ENCODE peak calls at places on chromosomes 6 and 20, in ten cellular contexts. X, A, S, W, L, P, O, I, H and N are unnamed samples.
A peak's percentile ranks its signal among the peaks of the same experiment; 100 is the strongest.

GRCh38 chr20:20212675-20213096 is 155.2 kb upstream of the INSM1 start:
- DNase-seq in P (no peak), H (no peak), I (no peak), A (no peak), X (no peak), W (no peak), O (no peak), S (no peak), L (no peak), N (no peak)

GRCh38 chr6:167336818-167337217 is 11.9 kb downstream of the TTLL2 start:
- DNase-seq in L (no peak), S (no peak), P (no peak), O (no peak), I (peak; percentile 58), H (no peak), W (no peak), X (no peak), A (no peak), N (no peak)

GRCh38 chr6:122042380-122042779 is 357.1 kb upstream of the HSF2 start:
- DNase-seq in S (no peak), X (no peak), O (no peak), W (no peak), L (no peak), H (no peak), I (no peak), P (no peak), A (no peak), N (no peak)

GRCh38 chr6:111799576-111800467 is 73.4 kb downstream of the FYN start:
- DNase-seq in H (no peak), L (no peak), W (no peak), A (no peak), O (peak; percentile 20), I (no peak), X (no peak), S (no peak), P (no peak), N (no peak)

GRCh38 chr6:57434944-57435343 is 117.5 kb downstream of the PRIM2 start:
- DNase-seq in I (no peak), A (no peak), X (no peak), W (no peak), P (no peak), L (no peak), O (no peak), H (no peak), S (no peak), N (no peak)

GRCh38 chr6:32255212-32256153 is 31.6 kb upstream of the NOTCH4 start:
- DNase-seq in H (peak; percentile 70), P (peak; percentile 72), S (peak; percentile 90), A (peak; percentile 90), O (peak; percentile 77), W (peak; percentile 92), I (peak; percentile 97), L (no peak), X (no peak), N (peak; percentile 37)

GRCh38 chr6:166849762-166850181 is 106.6 kb downstream of the RNASET2 start:
- DNase-seq in X (no peak), S (peak; percentile 60), W (no peak), O (no peak), H (no peak), A (no peak), P (no peak), L (no peak), I (peak; percentile 22), N (no peak)

GRCh38 chr6:108029226-108029921 is 45.2 kb downstream of the OSTM1 start:
- DNase-seq in S (no peak), P (no peak), H (no peak), O (no peak), I (no peak), W (no peak), X (no peak), A (no peak), L (no peak), N (no peak)

GRCh38 chr20:34579936-34580587 is 21.5 kb downstream of the MAP1LC3A start:
- DNase-seq in H (no peak), A (no peak), L (peak; percentile 18), X (no peak), P (no peak), I (no peak), S (no peak), O (no peak), W (no peak), N (no peak)

GRCh38 chr20:40493551-40493950 is 195.5 kb downstream of the MAFB start:
- DNase-seq in X (no peak), S (no peak), L (no peak), I (no peak), P (no peak), A (no peak), H (no peak), O (no peak), W (no peak), N (no peak)

DNA sequence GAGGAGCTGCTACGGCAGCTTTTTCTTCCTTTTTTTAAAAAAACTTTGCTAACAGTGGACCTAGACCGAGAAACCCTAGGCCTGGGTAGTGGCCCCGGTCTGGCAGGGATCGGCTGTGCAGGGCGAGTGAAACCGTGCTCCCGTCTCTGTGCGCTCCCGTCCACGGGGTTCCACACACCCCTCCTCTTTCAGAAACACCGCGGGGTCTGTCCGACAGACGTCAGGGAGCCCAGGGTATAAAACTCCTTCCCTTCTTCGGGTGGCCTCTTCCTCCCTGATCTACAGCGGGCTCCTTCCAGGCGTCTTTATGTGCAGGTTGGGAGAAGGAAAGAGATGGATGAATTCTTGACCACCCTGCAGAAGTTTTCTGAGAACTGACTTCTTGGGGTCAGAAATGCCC is 27.1 kb upstream of the SMOC2 start:
- DNase-seq in I (no peak), L (no peak), P (no peak), A (no peak), O (no peak), S (no peak), W (peak; percentile 17), H (no peak), X (no peak), N (no peak)
- H3K27ac ChIP-seq in I (no peak overlapping the region), L (no peak overlapping the region), P (no peak overlapping the region), A (no peak overlapping the region), O (peak overlapping the region; percentile 23), S (no peak overlapping the region), W (no peak overlapping the region), H (peak overlapping the region; percentile 52), X (peak overlapping the region; percentile 46), N (no peak overlapping the region)

DNA sequence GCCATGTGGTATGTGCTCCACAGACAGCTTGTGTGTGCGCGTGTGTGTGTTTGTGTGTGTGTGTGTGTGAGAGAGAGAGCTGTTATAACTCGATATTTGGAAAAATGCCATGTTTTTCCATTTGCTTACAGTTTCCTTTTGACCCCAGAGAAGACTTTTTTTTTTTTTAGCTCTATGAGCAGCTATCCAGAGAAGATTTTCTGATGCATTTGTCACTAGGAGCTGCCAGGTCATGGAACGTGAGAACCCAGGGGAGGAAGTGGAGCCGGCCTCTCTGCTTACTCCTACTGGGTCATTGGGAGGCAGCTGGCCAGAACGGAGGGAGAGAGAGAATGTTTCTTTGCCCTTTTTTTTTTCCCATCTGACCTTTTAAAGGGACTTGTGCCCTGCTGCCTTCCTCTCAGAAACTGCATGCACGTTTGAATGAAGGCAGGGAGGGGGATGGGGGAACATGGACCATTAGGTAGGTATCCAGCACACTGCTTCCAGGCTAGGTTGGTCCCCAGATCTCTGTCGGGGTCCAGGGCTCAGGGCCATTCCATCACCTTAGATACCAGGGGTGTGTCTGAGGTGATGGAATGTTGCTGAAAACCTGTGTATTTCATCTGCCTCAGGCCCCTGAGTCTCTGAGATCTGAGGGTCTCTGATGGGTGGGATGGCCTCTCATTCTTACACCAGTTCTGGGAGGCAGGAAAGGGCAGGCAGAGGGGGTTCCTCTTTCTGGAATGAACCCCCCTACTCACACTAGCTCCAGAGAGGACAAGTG is 11.2 kb upstream of the MRPS18A start:
- DNase-seq in O (peak; percentile 58), W (peak; percentile 70), X (no peak), S (no peak), I (peak; percentile 66), L (no peak), P (no peak), H (no peak), A (no peak), N (no peak)
- H3K27ac ChIP-seq in O (no peak overlapping the region), W (peak overlapping the region; percentile 47), X (no peak overlapping the region), S (no peak overlapping the region), I (no peak overlapping the region), L (no peak overlapping the region), P (peak overlapping the region; percentile 78), H (no peak overlapping the region), A (no peak overlapping the region), N (no peak overlapping the region)

DNA sequence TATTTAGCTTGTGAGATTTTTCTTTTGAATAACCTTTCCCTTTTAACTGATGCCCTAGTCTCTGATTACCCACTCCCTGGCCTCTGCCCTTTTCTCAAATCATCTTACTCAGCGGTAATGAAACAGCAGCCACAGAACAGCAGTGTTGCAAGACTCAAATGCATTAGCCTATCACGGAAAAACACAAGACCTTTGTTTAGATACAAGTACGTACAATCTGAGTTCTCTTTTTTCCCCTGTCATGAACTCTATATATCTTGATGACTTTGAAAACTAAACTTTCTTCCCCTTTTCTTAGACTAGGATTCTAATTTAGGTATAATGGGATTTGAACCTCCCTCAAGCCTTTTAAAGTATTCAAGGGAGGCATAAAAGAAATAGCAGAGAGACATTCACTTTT is 1034.9 kb downstream of the EYS start:
- DNase-seq in I (peak; percentile 65), S (no peak), L (no peak), W (no peak), O (no peak), P (no peak), A (no peak), H (no peak), X (no peak), N (no peak)
- H3K27ac ChIP-seq in I (no peak overlapping the region), S (no peak overlapping the region), L (no peak overlapping the region), W (no peak overlapping the region), O (no peak overlapping the region), P (no peak overlapping the region), A (no peak overlapping the region), H (no peak overlapping the region), X (no peak overlapping the region), N (no peak overlapping the region)

GRCh38 chr6:27891300-27891913 is 20.8 kb downstream of the OR2B2 start:
- DNase-seq in L (no peak), X (no peak), H (no peak), S (no peak), O (no peak), I (no peak), P (no peak), A (no peak), W (no peak), N (no peak)

GRCh38 chr6:27890351-27891299 is 21.6 kb downstream of the OR2B2 start:
- DNase-seq in L (no peak), H (peak; percentile 73), S (no peak), O (no peak), I (peak; percentile 94), W (peak; percentile 94), P (peak; percentile 66), X (no peak), A (no peak), N (no peak)

GRCh38 chr6:27889628-27890315 is 22.4 kb downstream of the OR2B2 start:
- DNase-seq in L (no peak), W (peak; percentile 82), O (no peak), H (no peak), S (no peak), A (no peak), X (no peak), I (no peak), P (no peak), N (no peak)

GRCh38 chr6:27889275-27889627 is 22.9 kb downstream of the OR2B2 start:
- DNase-seq in L (no peak), X (no peak), H (no peak), O (no peak), S (no peak), W (no peak), A (no peak), P (no peak), I (no peak), N (no peak)

DNA sequence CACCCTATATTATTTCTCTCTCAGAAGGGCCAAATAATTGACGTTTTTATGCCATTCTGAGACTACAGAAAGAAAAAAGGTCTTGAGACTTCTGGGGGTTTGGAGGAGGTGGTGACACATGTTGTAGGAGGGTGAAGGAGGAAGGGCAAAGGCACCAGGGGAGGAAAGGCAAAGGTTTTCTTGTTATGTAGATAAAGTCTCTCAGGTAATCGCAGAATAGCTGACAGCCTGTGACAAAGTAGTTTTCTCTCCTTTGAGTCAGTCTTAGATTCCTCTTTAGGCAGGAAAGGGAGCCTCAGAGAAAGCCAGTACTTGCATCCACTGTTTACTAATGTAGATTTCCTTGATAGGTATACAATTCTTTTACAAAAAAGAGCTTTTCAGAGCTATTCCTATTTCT is 23.6 kb downstream of the OR2B2 start:
- DNase-seq in W (peak; percentile 68), X (no peak), H (no peak), L (no peak), A (no peak), O (no peak), P (no peak), I (no peak), S (no peak), N (no peak)
- H3K27ac ChIP-seq in W (no peak overlapping the region), X (no peak overlapping the region), H (peak overlapping the region; percentile 31), L (peak overlapping the region; percentile 99), A (no peak overlapping the region), O (no peak overlapping the region), P (peak overlapping the region; percentile 96), I (no peak overlapping the region), S (no peak overlapping the region), N (no peak overlapping the region)